ENCODE peak calls at places on chromosomes 6 and 20, in five cellular contexts. E is lung, X is B cell, Z is astrocyte of the spinal cord, V is GM06990. O is an unnamed sample.

GRCh38 chr6:118755941-118756646 is 104.7 kb upstream of the CEP85L start:
- DNase-seq in V (no peak), X (no peak), E (no peak), Z (no peak), O (no peak)

GRCh38 chr6:155495011-155495768 is 39.6 kb upstream of the NOX3 start:
- DNase-seq in X (no peak), E (peak), Z (peak), V (no peak), O (no peak)

GRCh38 chr6:6981923-6982322 is 125.8 kb upstream of the RREB1 start:
- DNase-seq in V (no peak), E (no peak), X (no peak), Z (no peak), O (no peak)

GRCh38 chr6:46490425-46491200 is 636 bp downstream of the RCAN2 start:
- DNase-seq in X (no peak), V (no peak), E (no peak), Z (no peak), O (no peak)

GRCh38 chr20:22106308-22106938 is 401.0 kb downstream of the PAX1 start:
- DNase-seq in X (no peak), Z (peak), E (no peak), V (no peak), O (no peak)

GRCh38 chr6:101539510-101540245 is 146.2 kb downstream of the GRIK2 start:
- DNase-seq in Z (peak), V (no peak), X (no peak), E (no peak), O (no peak)

GRCh38 chr6:157574851-157575424 is 193.9 kb downstream of the ZDHHC14 start:
- DNase-seq in Z (no peak), V (no peak), E (no peak), X (no peak), O (no peak)

GRCh38 chr6:80363501-80363900 is 257.0 kb downstream of the BCKDHB start:
- DNase-seq in V (no peak), X (no peak), E (no peak), Z (no peak), O (no peak)

GRCh38 chr6:23659125-23659524 is 466.9 kb upstream of the NRSN1 start:
- DNase-seq in X (no peak), V (no peak), Z (peak), E (no peak), O (no peak)

GRCh38 chr20:6993016-6993415 is 225.5 kb downstream of the BMP2 start:
- DNase-seq in E (no peak), Z (peak), V (no peak), X (no peak), O (no peak)

GRCh38 chr20:60148885-60149284 is 190.7 kb downstream of the CDH26 start:
- DNase-seq in E (no peak), Z (no peak), V (no peak), X (no peak), O (no peak)

GRCh38 chr6:28880894-28881780 is 42.6 kb downstream of the TRIM27 start:
- DNase-seq in Z (peak), V (peak), E (peak), X (peak), O (no peak)

GRCh38 chr6:29702519-29703103 is 20.6 kb upstream of the HLA-F start:
- DNase-seq in Z (peak), X (no peak), V (peak), E (no peak), O (no peak)

GRCh38 chr6:149026530-149026942 is 279.7 kb downstream of the UST start:
- DNase-seq in V (no peak), Z (peak), E (no peak), X (no peak), O (no peak)

GRCh38 chr20:23541330-23541729 is 27.0 kb downstream of the CST9L start:
- DNase-seq in X (no peak), V (no peak), Z (no peak), E (no peak), O (no peak)

GRCh38 chr20:19692100-19692499 is 66.0 kb upstream of the RIN2 start:
- DNase-seq in E (no peak), X (no peak), Z (peak), V (no peak), O (no peak)

GRCh38 chr6:21946298-21946783 is 350.5 kb downstream of the PRL start:
- DNase-seq in X (no peak), Z (peak), V (no peak), E (no peak), O (no peak)

GRCh38 chr20:64159286-64159680 is 5.0 kb upstream of the MYT1 start:
- DNase-seq in V (no peak), Z (no peak), E (no peak), X (no peak), O (no peak)

GRCh38 chr6:73656501-73657145 is 2.8 kb upstream of the SLC17A5 start:
- DNase-seq in Z (no peak), E (no peak), X (no peak), V (no peak), O (no peak)

GRCh38 chr20:34553366-34553867 is 5.1 kb upstream of the MAP1LC3A start:
- DNase-seq in E (no peak), Z (no peak), X (no peak), V (no peak), O (no peak)

GRCh38 chr6:163790296-163790840 is 375.9 kb downstream of the QKI start:
- DNase-seq in V (no peak), E (no peak), Z (peak), X (no peak), O (no peak)

GRCh38 chr6:38259736-38260135 is 380.0 kb downstream of the BTBD9 start:
- DNase-seq in X (no peak), V (no peak), Z (peak), E (no peak), O (no peak)

GRCh38 chr20:60074276-60074675 is 116.1 kb downstream of the CDH26 start:
- DNase-seq in V (no peak), X (no peak), Z (no peak), E (no peak), O (no peak)

GRCh38 chr20:11880694-11881093 is 37.0 kb upstream of the BTBD3 start:
- DNase-seq in Z (no peak), E (no peak), V (no peak), X (no peak), O (no peak)

GRCh38 chr6:143949962-143950361 is 58.1 kb downstream of the PLAGL1 start:
- DNase-seq in Z (no peak), V (no peak), E (no peak), X (no peak), O (no peak)

GRCh38 chr20:33092361-33092760 is 12.9 kb downstream of the BPIFB4 start:
- DNase-seq in E (no peak), Z (no peak), X (no peak), V (no peak), O (no peak)

GRCh38 chr6:149701699-149702098 is 16.2 kb downstream of the LATS1 start:
- DNase-seq in X (no peak), V (no peak), Z (no peak), E (no peak), O (no peak)

GRCh38 chr6:89295981-89296380 is 19.1 kb downstream of the GABRR2 start:
- DNase-seq in X (no peak), V (no peak), Z (no peak), E (no peak), O (no peak)

GRCh38 chr6:88561034-88561973 is 395.2 kb upstream of the CNR1 start:
- DNase-seq in X (no peak), V (no peak), Z (no peak), E (no peak), O (no peak)

GRCh38 chr6:91031581-91031980 is 444.7 kb upstream of the MAP3K7 start:
- DNase-seq in V (no peak), X (no peak), E (no peak), Z (no peak), O (no peak)

GRCh38 chr6:123655520-123656306 is 19.0 kb upstream of the TRDN start:
- DNase-seq in X (no peak), V (peak), Z (peak), E (no peak), O (no peak)

GRCh38 chr6:84645000-84645399 is 119.4 kb downstream of the TBX18 start:
- DNase-seq in E (no peak), Z (peak), X (no peak), V (no peak), O (no peak)

DNA sequence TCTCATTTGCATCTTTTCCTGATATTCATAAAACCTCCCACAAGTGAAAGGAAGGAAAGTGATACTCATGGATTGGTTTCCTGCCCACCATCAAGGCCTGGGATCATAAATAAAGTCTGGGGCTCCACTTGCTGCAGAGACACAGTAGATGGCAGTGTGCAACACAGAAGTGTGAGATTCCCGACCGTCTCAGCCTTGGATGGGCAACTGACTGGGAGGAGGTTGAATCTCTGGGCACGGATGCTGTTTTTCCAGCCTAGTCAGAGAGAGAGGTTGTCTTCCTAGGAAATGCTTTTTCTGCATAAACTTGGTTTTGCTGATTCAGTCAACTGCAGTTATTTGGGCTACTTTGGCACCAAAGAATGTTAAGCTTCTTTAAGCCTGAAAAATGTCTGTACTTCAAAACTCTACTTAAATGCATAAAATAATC is 9.9 kb upstream of the RFPL4B start:
- DNase-seq in X (no peak), Z (peak), E (peak), V (no peak), O (no peak)
- TF ChIP-seq CTCF in X (no peak), Z (peak), E (peak), V (peak), O (no peak)

DNA sequence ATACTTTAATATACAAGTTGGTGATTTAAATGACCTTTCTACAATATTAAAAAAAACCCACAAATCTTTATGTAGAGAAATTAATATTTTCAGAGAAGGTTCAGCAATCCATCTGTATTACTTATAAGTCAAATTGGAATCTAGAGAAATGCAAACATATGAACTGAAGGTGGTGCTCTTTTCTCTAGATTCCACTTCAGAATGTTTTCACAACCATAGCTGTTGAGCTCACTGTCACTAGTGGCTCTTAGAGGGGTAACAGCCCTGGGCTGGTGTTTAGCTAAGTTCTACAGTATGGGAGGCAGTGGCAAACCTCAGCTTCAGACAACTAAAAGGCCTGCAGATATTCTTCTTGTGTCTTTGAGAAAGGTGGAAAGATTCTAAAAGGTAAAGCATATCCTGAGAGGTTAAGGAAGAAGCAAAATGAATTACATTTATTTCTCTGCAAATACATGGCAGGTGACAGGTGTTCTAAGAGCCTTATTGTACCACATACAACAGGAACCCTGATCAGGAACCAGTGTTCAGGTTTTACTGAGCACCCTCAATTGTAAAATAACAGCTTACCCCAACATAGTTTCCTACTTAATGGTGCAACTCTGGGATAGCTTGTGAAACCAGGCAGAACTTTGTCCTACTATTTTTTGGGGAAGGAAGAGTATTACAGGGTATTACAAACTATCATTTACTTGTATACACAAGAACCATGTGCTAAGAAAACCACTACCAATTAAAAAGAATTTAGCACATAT is 56.6 kb upstream of the SAMHD1 start:
- DNase-seq in E (no peak), V (no peak), Z (peak), X (no peak), O (no peak)
- TF ChIP-seq CTCF in E (peak), V (peak), Z (peak), X (peak), O (peak)

DNA sequence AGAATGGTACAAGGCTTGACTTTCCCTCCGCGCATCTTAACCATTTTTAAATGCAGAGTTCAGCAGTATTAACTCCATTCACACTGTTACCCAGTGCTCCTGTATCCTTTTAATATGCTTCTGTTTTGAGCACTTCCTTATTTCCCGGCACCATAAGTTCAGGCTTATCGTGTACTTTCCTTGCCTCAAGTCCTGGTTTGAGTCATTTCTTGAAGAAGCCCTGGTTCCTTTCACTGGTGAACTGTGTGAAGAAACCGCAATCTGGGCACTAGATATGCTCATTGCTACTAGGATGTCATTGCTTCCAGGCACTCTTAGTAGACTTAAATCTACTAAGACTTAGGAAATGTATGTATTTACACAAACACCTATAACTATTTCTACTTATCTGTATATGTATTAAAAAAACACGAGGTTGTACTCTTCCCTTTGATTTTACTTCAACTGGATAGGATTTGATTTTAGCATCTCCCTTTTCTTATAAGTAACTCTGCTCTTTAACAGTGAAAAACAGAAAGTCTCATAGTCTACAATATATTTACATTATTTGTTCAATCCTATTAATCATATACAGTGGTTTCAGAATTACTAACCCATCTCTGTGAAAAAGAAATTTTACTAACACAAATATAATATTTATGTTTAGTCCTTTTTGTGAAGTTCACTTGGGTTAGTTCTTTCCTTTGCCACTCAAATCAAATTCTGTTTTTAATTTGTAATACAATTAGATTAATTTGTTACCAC is 135.5 kb downstream of the CDKAL1 start:
- DNase-seq in V (peak), E (no peak), Z (peak), X (no peak), O (no peak)
- TF ChIP-seq CTCF in V (no peak), E (no peak), Z (no peak), X (no peak), O (no peak)

GRCh38 chr6:26414281-26414680 is 12.2 kb downstream of the BTN3A1 start:
- DNase-seq in X (peak), Z (no peak), V (no peak), E (no peak), O (no peak)

GRCh38 chr6:26412225-26412624 is 10.2 kb downstream of the BTN3A1 start:
- DNase-seq in X (no peak), Z (no peak), V (no peak), E (no peak), O (no peak)

GRCh38 chr6:26412954-26413353 is 10.9 kb downstream of the BTN3A1 start:
- DNase-seq in V (no peak), X (no peak), Z (no peak), E (no peak), O (no peak)

GRCh38 chr6:26408828-26409730 is 7.0 kb downstream of the BTN3A1 start:
- DNase-seq in V (no peak), E (no peak), X (no peak), Z (no peak), O (no peak)

DNA sequence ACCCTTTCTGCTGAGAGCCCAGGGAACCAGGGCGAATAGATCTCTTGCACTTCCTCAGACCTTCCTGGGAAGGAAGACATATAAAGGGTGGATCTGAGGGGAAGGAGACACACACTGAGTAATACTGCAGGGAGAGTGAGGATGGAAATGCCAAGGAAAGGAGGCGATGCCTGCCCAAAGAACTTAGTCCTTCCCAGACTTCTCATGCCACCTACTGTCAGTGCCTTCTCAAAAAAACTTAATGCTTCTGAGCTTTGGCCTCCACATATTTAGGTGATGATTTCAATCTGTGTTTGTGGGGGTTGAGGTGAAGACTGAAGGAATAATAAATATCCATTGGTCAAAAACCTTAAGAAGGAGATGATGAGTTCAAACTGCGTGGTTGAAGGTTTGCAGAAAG is 9.7 kb downstream of the BTN3A1 start:
- DNase-seq in V (no peak), X (no peak), Z (no peak), E (no peak), O (no peak)
- TF ChIP-seq CTCF in V (no peak), X (no peak), Z (no peak), E (no peak), O (no peak)

GRCh38 chr6:129621252-129621651 is 88.7 kb downstream of the ARHGAP18 start:
- DNase-seq in E (no peak), V (no peak), X (peak), Z (no peak), O (no peak)
- TF ChIP-seq CTCF in E (peak), V (peak), X (peak), Z (peak), O (peak)

DNA sequence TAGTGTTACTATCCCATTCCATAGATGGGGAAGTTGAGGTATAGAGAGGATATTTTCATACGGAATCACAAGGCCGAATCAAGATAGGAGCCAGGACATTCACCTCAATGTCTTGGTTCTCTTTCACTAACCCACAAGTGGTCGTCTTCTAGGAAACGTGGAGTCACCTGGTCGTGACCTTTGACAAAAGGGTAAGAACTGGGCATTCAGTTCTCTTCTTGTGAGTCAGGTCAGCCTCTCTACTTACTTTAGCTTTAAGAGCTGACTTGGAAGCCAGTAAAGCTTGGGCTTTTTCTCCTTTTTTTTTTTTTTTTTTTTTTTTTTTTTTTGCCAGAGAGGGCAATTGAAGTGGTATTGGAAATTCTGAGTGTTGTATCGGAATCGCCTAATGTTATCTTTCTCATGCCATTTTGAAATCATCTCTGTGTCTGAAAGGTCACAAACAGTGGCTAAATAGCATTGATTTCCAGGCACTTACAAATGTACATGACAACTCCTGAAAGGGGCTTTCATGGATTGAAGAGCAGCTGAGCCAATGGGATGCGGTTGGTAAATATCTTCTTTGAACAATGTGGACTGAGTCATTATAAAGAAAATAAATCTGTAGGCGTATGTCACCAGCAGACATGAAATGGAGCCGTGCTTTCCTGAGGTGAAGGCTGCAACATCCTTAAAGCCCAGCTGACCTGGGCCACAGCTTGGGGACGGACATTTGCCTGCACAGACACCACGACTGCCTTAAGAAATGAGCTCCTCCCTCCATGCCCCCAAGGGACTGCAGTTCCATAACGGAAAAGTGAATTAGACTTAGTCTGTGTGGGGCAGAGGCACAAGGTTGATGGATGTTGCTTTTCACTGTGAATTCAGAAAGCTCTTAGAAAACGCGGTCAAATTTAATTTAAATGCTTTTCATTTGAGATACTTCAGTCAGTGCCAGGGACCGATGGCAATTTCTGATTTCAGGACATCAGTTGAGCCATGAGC is 356.7 kb downstream of the KIF16B start:
- DNase-seq in Z (peak), V (no peak), X (no peak), E (no peak), O (no peak)
- TF ChIP-seq CTCF in Z (no peak), V (no peak), X (no peak), E (no peak), O (no peak)

GRCh38 chr20:46089338-46090094 is at the start of gene NCOA5:
- DNase-seq in V (peak), E (peak), X (peak), Z (peak), O (peak)
- TF ChIP-seq CTCF in V (no peak), E (no peak), X (peak), Z (no peak), O (no peak)

O was measured in CD14-positive monocyte.